ENCODE peak calls at places on chromosomes 6 and 20, in eight cellular contexts. P, B, N, L, T, Q, C and U are unnamed samples.

GRCh38 chr20:12068146-12068545 is 150.5 kb downstream of the BTBD3 start:
- DNase-seq in P (no peak), B (no peak), N (no peak), L (peak; percentile 40), T (no peak), Q (no peak), C (no peak), U (peak; percentile 38)

GRCh38 chr20:44800398-44801046 is 9.8 kb downstream of the RIMS4 start:
- DNase-seq in P (no peak), B (no peak), N (no peak), L (no peak), T (no peak), Q (peak; percentile 39), C (no peak), U (no peak)

GRCh38 chr6:2794171-2794730 is 29.1 kb downstream of the WRNIP1 start:
- DNase-seq in P (no peak), B (no peak), N (peak; percentile 76), L (no peak), T (no peak), Q (no peak), C (no peak), U (peak; percentile 13)

GRCh38 chr20:1879934-1880333 is 15.3 kb upstream of the SIRPA start:
- DNase-seq in P (no peak), B (no peak), N (no peak), L (no peak), T (peak; percentile 21), Q (no peak), C (no peak), U (peak; percentile 16)

GRCh38 chr6:39937686-39938333 is 3.5 kb upstream of the MOCS1 start:
- DNase-seq in P (no peak), B (no peak), N (no peak), L (no peak), T (no peak), Q (no peak), C (no peak), U (no peak)

GRCh38 chr6:69957990-69958559 is 91.7 kb downstream of the COL19A1 start:
- DNase-seq in P (peak; percentile 1), B (no peak), N (peak; percentile 4), L (no peak), T (no peak), Q (no peak), C (no peak), U (peak; percentile 20)

GRCh38 chr20:24819331-24819965 is 129.6 kb upstream of the CST7 start:
- DNase-seq in P (no peak), B (peak; percentile 54), N (no peak), L (no peak), T (no peak), Q (no peak), C (no peak), U (no peak)

GRCh38 chr20:8155229-8155628 is 23.2 kb downstream of the PLCB1 start:
- DNase-seq in P (no peak), B (no peak), N (peak; percentile 73), L (no peak), T (no peak), Q (no peak), C (no peak), U (peak; percentile 32)

GRCh38 chr20:10669843-10670446 is 3.9 kb downstream of the JAG1 start:
- DNase-seq in P (no peak), B (no peak), N (no peak), L (no peak), T (no peak), Q (no peak), C (no peak), U (no peak)

GRCh38 chr6:3139090-3139903 is 18.0 kb downstream of the TUBB2A start:
- DNase-seq in P (peak; percentile 44), B (peak; percentile 85), N (peak; percentile 77), L (peak; percentile 79), T (peak; percentile 81), Q (no peak), C (peak; percentile 92), U (peak; percentile 92)

GRCh38 chr6:56851104-56851503 is 103.8 kb upstream of the BEND6 start:
- DNase-seq in P (peak; percentile 37), B (no peak), N (no peak), L (peak; percentile 46), T (no peak), Q (no peak), C (no peak), U (peak; percentile 41)

GRCh38 chr20:43389839-43390626 is 67.7 kb upstream of the SRSF6 start:
- DNase-seq in P (no peak), B (peak; percentile 64), N (no peak), L (peak; percentile 61), T (no peak), Q (peak; percentile 59), C (no peak), U (no peak)

GRCh38 chr6:117497237-117497636 is 14.8 kb downstream of the DCBLD1 start:
- DNase-seq in P (no peak), B (no peak), N (no peak), L (no peak), T (no peak), Q (no peak), C (no peak), U (no peak)

GRCh38 chr6:151475653-151476523 is 17.9 kb upstream of the CCDC170 start:
- DNase-seq in P (peak; percentile 69), B (no peak), N (peak; percentile 58), L (peak; percentile 72), T (no peak), Q (no peak), C (peak; percentile 70), U (peak; percentile 74)

GRCh38 chr6:46914279-46914810 is 7.4 kb downstream of the ADGRF5 start:
- DNase-seq in P (no peak), B (no peak), N (peak; percentile 65), L (no peak), T (no peak), Q (no peak), C (no peak), U (no peak)

GRCh38 chr6:11535801-11536230 is 1.7 kb upstream of the TMEM170B start:
- DNase-seq in P (peak; percentile 70), B (no peak), N (peak; percentile 86), L (no peak), T (no peak), Q (no peak), C (no peak), U (peak; percentile 63)

GRCh38 chr6:63897459-63897858 is 261.9 kb downstream of the PHF3 start:
- DNase-seq in P (peak; percentile 50), B (no peak), N (peak; percentile 9), L (no peak), T (no peak), Q (no peak), C (no peak), U (peak; percentile 33)

GRCh38 chr6:138769102-138769676 is 4.4 kb upstream of the CCDC28A start:
- DNase-seq in P (peak; percentile 48), B (no peak), N (no peak), L (no peak), T (no peak), Q (no peak), C (no peak), U (no peak)

GRCh38 chr20:34781250-34781649 is 44.2 kb downstream of the NCOA6 start:
- DNase-seq in P (no peak), B (no peak), N (no peak), L (no peak), T (no peak), Q (no peak), C (no peak), U (no peak)